ENCODE peak calls at places on chromosomes 13 and 19, in five cellular contexts. One of them, this sample, is unnamed.

GRCh38 chr19:49200238-49200862 is 42.8 kb downstream of the TRPM4 start:
- DNase-seq in astrocyte of the spinal cord: no peak
- DNase-seq in hepatocyte: no peak
- DNase-seq in fibroblast of lung: no peak
- DNase-seq in uterus: no peak
- DNase-seq in this sample: no peak

GRCh38 chr19:45186509-45187334 is 8.1 kb downstream of the BLOC1S3 start:
- DNase-seq in astrocyte of the spinal cord: peak; percentile 50
- DNase-seq in hepatocyte: no peak
- DNase-seq in uterus: no peak
- DNase-seq in fibroblast of lung: no peak
- DNase-seq in this sample: no peak

GRCh38 chr19:43465468-43466120 is at the start of gene LYPD3:
- DNase-seq in hepatocyte: peak; percentile 58
- DNase-seq in uterus: peak; percentile 49
- DNase-seq in fibroblast of lung: no peak
- DNase-seq in astrocyte of the spinal cord: no peak
- DNase-seq in this sample: no peak

GRCh38 chr19:5337126-5337525 is 3.5 kb downstream of the PTPRS start:
- DNase-seq in astrocyte of the spinal cord: no peak
- DNase-seq in uterus: no peak
- DNase-seq in fibroblast of lung: no peak
- DNase-seq in hepatocyte: no peak
- DNase-seq in this sample: no peak

GRCh38 chr13:52454459-52454824 is 836 bp upstream of the CKAP2 start:
- DNase-seq in fibroblast of lung: peak; percentile 13
- DNase-seq in astrocyte of the spinal cord: peak; percentile 16
- DNase-seq in hepatocyte: peak; percentile 29
- DNase-seq in uterus: no peak
- DNase-seq in this sample: no peak

GRCh38 chr13:89953581-89953980 is 1393.9 kb upstream of the MIR17HG start:
- DNase-seq in uterus: no peak
- DNase-seq in fibroblast of lung: no peak
- DNase-seq in hepatocyte: no peak
- DNase-seq in astrocyte of the spinal cord: no peak
- DNase-seq in this sample: no peak

GRCh38 chr19:43934055-43934984 is 762 bp downstream of the ZNF45 start:
- DNase-seq in astrocyte of the spinal cord: no peak
- DNase-seq in uterus: no peak
- DNase-seq in hepatocyte: peak; percentile 9
- DNase-seq in fibroblast of lung: peak; percentile 8
- DNase-seq in this sample: no peak

GRCh38 chr19:3852614-3853254 is 16.1 kb downstream of the ZFR2 start:
- DNase-seq in uterus: no peak
- DNase-seq in astrocyte of the spinal cord: peak; percentile 81
- DNase-seq in fibroblast of lung: peak; percentile 86
- DNase-seq in hepatocyte: no peak
- DNase-seq in this sample: no peak

GRCh38 chr19:1049841-1050240 is 9.9 kb downstream of the ABCA7 start:
- DNase-seq in astrocyte of the spinal cord: no peak
- DNase-seq in hepatocyte: no peak
- DNase-seq in uterus: no peak
- DNase-seq in fibroblast of lung: no peak
- DNase-seq in this sample: no peak

GRCh38 chr19:41441321-41441945 is 1.5 kb upstream of the ERICH4 start:
- DNase-seq in astrocyte of the spinal cord: no peak
- DNase-seq in uterus: no peak
- DNase-seq in hepatocyte: no peak
- DNase-seq in fibroblast of lung: no peak
- DNase-seq in this sample: peak; percentile 56

DNA sequence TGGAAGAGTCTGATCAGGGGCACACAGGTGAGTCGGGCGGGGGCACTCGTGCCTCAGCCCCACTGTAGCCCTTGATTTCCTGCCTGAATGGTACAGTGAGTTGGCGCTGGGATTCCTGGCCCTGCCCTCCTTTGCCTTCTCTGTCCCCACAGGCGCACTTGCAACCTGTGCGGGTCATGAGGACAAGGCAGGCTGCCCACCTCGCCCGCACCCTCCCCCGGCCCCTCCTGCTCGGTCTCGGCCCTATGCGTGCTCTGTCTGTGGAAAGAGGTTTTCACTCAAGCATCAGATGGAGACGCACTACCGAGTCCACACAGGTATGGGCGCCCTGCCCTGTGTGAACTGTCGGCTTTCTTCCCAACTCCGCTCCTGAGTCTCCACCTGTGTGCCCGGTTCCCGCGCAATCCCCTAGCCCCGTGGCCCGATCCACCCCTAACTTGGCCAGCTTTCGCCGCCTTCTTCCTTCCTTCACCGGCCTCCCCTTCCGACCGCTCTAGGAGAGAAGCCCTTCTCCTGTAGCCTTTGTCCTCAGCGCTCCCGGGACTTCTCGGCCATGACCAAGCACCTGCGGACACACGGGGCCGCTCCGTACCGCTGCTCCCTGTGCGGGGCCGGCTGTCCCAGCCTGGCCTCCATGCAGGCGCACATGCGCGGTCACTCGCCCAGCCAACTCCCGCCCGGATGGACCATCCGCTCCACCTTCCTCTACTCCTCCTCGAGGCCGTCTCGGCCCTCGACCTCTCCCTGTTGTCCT is 1.6 kb upstream of the KMT2B start:
- DNase-seq in astrocyte of the spinal cord: no peak
- DNase-seq in uterus: peak; percentile 68
- DNase-seq in hepatocyte: peak; percentile 80
- DNase-seq in fibroblast of lung: peak; percentile 45
- DNase-seq in this sample: peak; percentile 94
- TF ChIP-seq CTCF in astrocyte of the spinal cord: no peak
- TF ChIP-seq CTCF in uterus: no peak
- TF ChIP-seq CTCF in hepatocyte: no peak
- TF ChIP-seq CTCF in fibroblast of lung: no peak
- TF ChIP-seq CTCF in this sample: no peak

GRCh38 chr19:29844891-29845575 is 33.2 kb downstream of the CCNE1 start:
- DNase-seq in uterus: peak; percentile 92
- DNase-seq in hepatocyte: peak; percentile 98
- DNase-seq in fibroblast of lung: peak; percentile 91
- DNase-seq in astrocyte of the spinal cord: peak; percentile 93
- DNase-seq in this sample: peak; percentile 95
- TF ChIP-seq CTCF in uterus: no peak
- TF ChIP-seq CTCF in hepatocyte: no peak
- TF ChIP-seq CTCF in fibroblast of lung: no peak
- TF ChIP-seq CTCF in astrocyte of the spinal cord: peak; percentile 1
- TF ChIP-seq CTCF in this sample: peak; percentile 23

GRCh38 chr13:95222733-95223018 is 78.6 kb downstream of the ABCC4 start:
- DNase-seq in astrocyte of the spinal cord: no peak
- DNase-seq in uterus: no peak
- DNase-seq in fibroblast of lung: no peak
- DNase-seq in hepatocyte: no peak
- DNase-seq in this sample: no peak
- TF ChIP-seq CTCF in astrocyte of the spinal cord: no peak
- TF ChIP-seq CTCF in uterus: no peak
- TF ChIP-seq CTCF in fibroblast of lung: no peak
- TF ChIP-seq CTCF in hepatocyte: no peak
- TF ChIP-seq CTCF in this sample: no peak

DNA sequence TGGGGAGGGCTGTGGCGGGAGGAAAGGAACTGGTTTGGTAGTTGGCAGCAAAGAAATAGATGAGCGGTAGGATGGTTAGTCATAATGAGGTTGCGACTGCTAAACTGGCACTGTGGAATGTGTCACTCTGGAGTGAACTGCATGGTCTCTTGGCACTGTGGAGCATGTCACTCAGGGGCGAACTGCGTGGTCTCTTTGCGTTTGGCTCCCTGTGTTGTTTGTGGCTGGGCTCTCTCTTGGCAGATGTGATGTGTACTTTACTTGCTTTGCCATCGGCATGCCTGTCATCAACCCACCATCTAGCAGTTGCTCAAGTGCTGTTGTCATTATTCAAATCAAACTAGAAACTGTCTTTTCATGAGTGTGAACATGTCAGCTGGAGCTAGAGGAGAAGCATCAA is 82.2 kb downstream of the ATP8A2 start:
- DNase-seq in uterus: no peak
- DNase-seq in fibroblast of lung: no peak
- DNase-seq in astrocyte of the spinal cord: no peak
- DNase-seq in hepatocyte: no peak
- DNase-seq in this sample: no peak
- TF ChIP-seq CTCF in uterus: no peak
- TF ChIP-seq CTCF in fibroblast of lung: no peak
- TF ChIP-seq CTCF in astrocyte of the spinal cord: no peak
- TF ChIP-seq CTCF in hepatocyte: no peak
- TF ChIP-seq CTCF in this sample: no peak

GRCh38 chr19:30407310-30407709 is 35.1 kb downstream of the ZNF536 start:
- DNase-seq in astrocyte of the spinal cord: no peak
- DNase-seq in hepatocyte: no peak
- DNase-seq in fibroblast of lung: no peak
- DNase-seq in uterus: no peak
- DNase-seq in this sample: no peak

GRCh38 chr19:30402790-30403189 is 30.6 kb downstream of the ZNF536 start:
- DNase-seq in hepatocyte: no peak
- DNase-seq in astrocyte of the spinal cord: no peak
- DNase-seq in uterus: no peak
- DNase-seq in fibroblast of lung: no peak
- DNase-seq in this sample: no peak

GRCh38 chr19:30403583-30403982 is 31.4 kb downstream of the ZNF536 start:
- DNase-seq in hepatocyte: no peak
- DNase-seq in uterus: no peak
- DNase-seq in fibroblast of lung: no peak
- DNase-seq in astrocyte of the spinal cord: no peak
- DNase-seq in this sample: no peak

GRCh38 chr19:30408734-30409301 is 36.6 kb downstream of the ZNF536 start:
- DNase-seq in astrocyte of the spinal cord: no peak
- DNase-seq in fibroblast of lung: no peak
- DNase-seq in uterus: no peak
- DNase-seq in hepatocyte: no peak
- DNase-seq in this sample: no peak

DNA sequence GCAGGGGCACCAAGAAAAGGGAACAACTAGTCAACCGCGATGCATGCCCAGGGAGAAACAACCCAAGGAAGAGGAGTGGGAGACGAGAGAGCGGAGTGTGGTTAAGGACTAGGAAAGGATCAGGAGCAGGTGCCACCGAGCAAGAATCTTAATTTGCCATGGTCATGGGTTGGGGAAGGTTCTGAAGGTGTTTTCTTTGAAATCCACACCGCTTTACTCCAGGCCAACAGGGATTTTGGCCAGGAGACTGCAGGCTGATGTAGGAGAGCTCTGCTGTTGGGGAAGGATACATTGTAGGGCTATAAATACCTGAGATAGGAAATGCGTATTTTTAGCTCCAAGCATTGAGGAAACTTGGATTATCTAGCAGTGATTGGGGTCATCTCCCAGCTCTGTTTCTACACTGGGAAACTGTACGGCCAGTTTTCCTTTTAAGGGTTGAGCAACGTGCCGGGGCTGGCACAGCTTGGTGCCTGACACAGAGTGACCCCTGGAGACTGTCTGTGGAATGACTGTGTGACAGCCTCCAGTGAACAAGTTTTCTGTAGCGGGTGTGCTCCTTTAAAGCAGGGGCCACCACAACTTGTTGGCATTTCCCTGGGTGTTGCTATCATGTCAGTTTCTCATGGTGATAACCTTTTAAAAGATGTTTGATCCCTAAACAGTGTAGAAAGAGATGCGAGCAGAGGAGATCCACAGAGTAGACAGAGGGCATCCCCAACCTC is 34.2 kb downstream of the ZNF536 start:
- DNase-seq in fibroblast of lung: no peak
- DNase-seq in hepatocyte: peak; percentile 61
- DNase-seq in uterus: no peak
- DNase-seq in astrocyte of the spinal cord: no peak
- DNase-seq in this sample: no peak
- TF ChIP-seq CTCF in fibroblast of lung: no peak
- TF ChIP-seq CTCF in hepatocyte: peak; percentile 55
- TF ChIP-seq CTCF in uterus: no peak
- TF ChIP-seq CTCF in astrocyte of the spinal cord: no peak
- TF ChIP-seq CTCF in this sample: no peak

GRCh38 chr13:44407891-44408290 is 34.3 kb downstream of the SERP2 start:
- DNase-seq in uterus: no peak
- DNase-seq in hepatocyte: no peak
- DNase-seq in fibroblast of lung: no peak
- DNase-seq in astrocyte of the spinal cord: no peak
- DNase-seq in this sample: no peak

GRCh38 chr13:44409595-44409994 is 36.0 kb downstream of the SERP2 start:
- DNase-seq in fibroblast of lung: no peak
- DNase-seq in hepatocyte: no peak
- DNase-seq in uterus: no peak
- DNase-seq in astrocyte of the spinal cord: no peak
- DNase-seq in this sample: no peak

GRCh38 chr13:44411841-44412240 is 38.2 kb downstream of the SERP2 start:
- DNase-seq in uterus: no peak
- DNase-seq in fibroblast of lung: no peak
- DNase-seq in hepatocyte: no peak
- DNase-seq in astrocyte of the spinal cord: no peak
- DNase-seq in this sample: no peak

GRCh38 chr13:44412341-44412935 is 38.8 kb downstream of the SERP2 start:
- DNase-seq in astrocyte of the spinal cord: no peak
- DNase-seq in uterus: no peak
- DNase-seq in hepatocyte: no peak
- DNase-seq in fibroblast of lung: no peak
- DNase-seq in this sample: no peak

DNA sequence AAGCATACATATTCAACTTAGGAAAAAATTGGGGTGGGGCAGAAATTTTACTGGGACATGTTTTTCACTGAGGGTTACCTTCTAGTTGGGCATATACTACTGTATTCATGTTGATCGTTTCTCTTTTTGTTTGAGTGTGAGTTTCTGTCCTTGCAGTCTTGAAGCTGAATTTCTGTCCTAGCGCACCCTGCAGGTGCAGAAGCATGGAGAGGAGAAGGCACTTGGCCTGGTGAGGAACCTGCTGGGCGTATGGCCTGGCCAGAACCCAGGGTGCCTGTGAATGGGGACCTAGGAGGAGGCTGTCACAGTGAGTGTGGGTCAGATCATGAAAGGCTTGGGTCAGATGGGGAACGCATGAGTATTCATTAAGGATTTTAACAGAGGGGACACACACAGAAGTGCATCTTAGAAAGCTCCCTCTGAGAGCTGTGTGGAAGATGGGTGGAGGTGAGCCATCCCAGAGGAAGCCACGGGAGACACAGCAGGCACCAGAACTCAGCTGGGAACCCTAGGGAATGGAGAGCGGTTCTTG is 36.8 kb downstream of the SERP2 start:
- DNase-seq in fibroblast of lung: no peak
- DNase-seq in uterus: no peak
- DNase-seq in hepatocyte: no peak
- DNase-seq in astrocyte of the spinal cord: no peak
- DNase-seq in this sample: no peak
- TF ChIP-seq CTCF in fibroblast of lung: no peak
- TF ChIP-seq CTCF in uterus: no peak
- TF ChIP-seq CTCF in hepatocyte: no peak
- TF ChIP-seq CTCF in astrocyte of the spinal cord: no peak
- TF ChIP-seq CTCF in this sample: no peak

GRCh38 chr13:49214917-49215376 is 5.2 kb upstream of the MLNR start:
- DNase-seq in hepatocyte: no peak
- DNase-seq in fibroblast of lung: peak; percentile 6
- DNase-seq in astrocyte of the spinal cord: no peak
- DNase-seq in uterus: no peak
- DNase-seq in this sample: no peak
- TF ChIP-seq CTCF in hepatocyte: no peak
- TF ChIP-seq CTCF in fibroblast of lung: no peak
- TF ChIP-seq CTCF in astrocyte of the spinal cord: no peak
- TF ChIP-seq CTCF in uterus: no peak
- TF ChIP-seq CTCF in this sample: peak; percentile 35

This sample was measured in chondrocyte.